ENCODE peak calls at places on chromosomes 4 and X, in four cellular contexts. C is GM12878, V is HepG2, W is K562. N is an unnamed sample.

GRCh38 chr4:106676173-106676921 is 307.8 kb upstream of the GIMD1 start:
- DNase-seq in C (no peak), V (no peak), W (no peak), N (no peak)

GRCh38 chrX:9816094-9816700 is 30.0 kb downstream of the SHROOM2 start:
- DNase-seq in C (no peak), V (no peak), W (no peak), N (no peak)

GRCh38 chr4:139920552-139920951 is 233.4 kb downstream of the MAML3 start:
- DNase-seq in C (no peak), V (no peak), W (no peak), N (no peak)

GRCh38 chr4:21680326-21680898 is 268.2 kb downstream of the KCNIP4 start:
- DNase-seq in C (no peak), V (no peak), W (no peak), N (no peak)

GRCh38 chr4:17189322-17189721 is 290.9 kb upstream of the LDB2 start:
- DNase-seq in C (no peak), V (no peak), W (no peak), N (no peak)

GRCh38 chr4:82988323-82988832 is 22.2 kb downstream of the LIN54 start:
- DNase-seq in C (no peak), V (no peak), W (no peak), N (no peak)

GRCh38 chrX:150363561-150364346 is 637 bp downstream of the MAMLD1 start:
- DNase-seq in C (no peak), V (no peak), W (no peak), N (peak; percentile 23)

GRCh38 chr4:152229782-152230289 is 306.1 kb downstream of the FBXW7 start:
- DNase-seq in C (no peak), V (no peak), W (no peak), N (peak; percentile 24)

DNA sequence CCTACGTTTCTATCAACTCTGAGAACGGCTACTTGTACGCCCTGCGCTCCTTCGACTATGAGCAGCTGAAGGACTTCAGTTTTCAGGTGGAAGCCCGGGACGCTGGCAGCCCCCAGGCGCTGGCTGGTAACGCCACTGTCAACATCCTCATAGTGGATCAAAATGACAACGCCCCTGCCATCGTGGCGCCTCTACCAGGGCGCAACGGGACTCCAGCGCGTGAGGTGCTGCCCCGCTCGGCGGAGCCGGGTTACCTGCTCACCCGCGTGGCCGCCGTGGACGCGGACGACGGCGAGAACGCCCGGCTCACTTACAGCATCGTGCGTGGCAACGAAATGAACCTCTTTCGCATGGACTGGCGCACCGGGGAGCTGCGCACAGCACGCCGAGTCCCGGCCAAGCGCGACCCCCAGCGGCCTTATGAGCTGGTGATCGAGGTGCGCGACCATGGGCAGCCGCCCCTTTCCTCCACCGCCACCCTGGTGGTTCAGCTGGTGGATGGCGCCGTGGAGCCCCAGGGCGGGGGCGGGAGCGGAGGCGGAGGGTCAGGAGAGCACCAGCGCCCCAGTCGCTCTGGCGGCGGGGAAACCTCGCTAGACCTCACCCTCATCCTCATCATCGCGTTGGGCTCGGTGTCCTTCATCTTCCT is 2.7 kb downstream of the PCDH10 start:
- DNase-seq in C (no peak), V (no peak), W (no peak), N (peak; percentile 75)
- TF ChIP-seq USF2 in C (no peak), V (no peak), W (no peak), N (no peak)

GRCh38 chr4:160375746-160376452 is 1273.0 kb downstream of the RAPGEF2 start:
- DNase-seq in C (no peak), V (no peak), W (no peak), N (no peak)
- TF ChIP-seq CBFB in C (no peak), V (no peak), W (no peak), N (no peak)

GRCh38 chrX:19814778-19815177 is 72.6 kb downstream of the SH3KBP1 start:
- DNase-seq in C (no peak), V (no peak), W (no peak), N (no peak)
- TF ChIP-seq USF2 in C (no peak), V (no peak), W (no peak), N (no peak)

GRCh38 chr4:41064953-41065352 is 149.4 kb downstream of the APBB2 start:
- DNase-seq in C (no peak), V (no peak), W (no peak), N (no peak)
- TF ChIP-seq CBFB in C (no peak), V (no peak), W (no peak), N (no peak)

DNA sequence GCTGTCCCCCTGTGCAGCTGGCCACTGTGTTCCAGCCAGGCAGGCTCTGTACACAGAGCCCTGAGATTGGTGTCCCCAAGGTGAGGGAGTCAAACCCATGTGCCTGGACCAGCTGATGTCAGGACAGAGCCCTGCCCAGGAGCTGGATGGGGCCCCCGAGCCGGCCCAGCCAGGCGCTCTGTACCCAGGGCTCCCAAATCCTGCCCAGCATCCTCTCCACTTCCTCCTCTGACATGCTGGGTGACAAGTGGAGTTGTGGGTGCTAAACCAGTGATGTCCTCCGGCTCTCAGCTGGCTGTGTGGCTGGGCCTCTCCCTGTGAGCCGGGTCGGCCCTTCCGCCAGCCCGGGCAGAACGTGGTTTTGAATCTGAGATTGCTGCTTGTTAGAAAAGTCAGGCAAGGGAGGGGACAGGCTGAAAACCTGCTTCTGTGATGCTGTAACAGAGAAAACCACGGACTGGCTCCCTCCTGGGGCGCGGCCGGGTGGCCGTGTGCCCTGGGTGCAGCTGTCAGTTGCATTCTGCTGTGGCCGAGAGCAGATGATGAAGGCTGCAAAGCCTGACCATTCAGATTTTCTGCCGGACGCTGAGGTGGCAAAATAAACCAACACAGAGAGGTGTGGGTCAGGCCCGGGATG is 7.9 kb upstream of the CPLX1 start:
- DNase-seq in C (no peak), V (no peak), W (no peak), N (no peak)
- TF ChIP-seq USF2 in C (no peak), V (no peak), W (no peak), N (no peak)

GRCh38 chrX:18491601-18492000 is 66.2 kb downstream of the CDKL5 start:
- DNase-seq in C (no peak), V (no peak), W (no peak), N (no peak)

DNA sequence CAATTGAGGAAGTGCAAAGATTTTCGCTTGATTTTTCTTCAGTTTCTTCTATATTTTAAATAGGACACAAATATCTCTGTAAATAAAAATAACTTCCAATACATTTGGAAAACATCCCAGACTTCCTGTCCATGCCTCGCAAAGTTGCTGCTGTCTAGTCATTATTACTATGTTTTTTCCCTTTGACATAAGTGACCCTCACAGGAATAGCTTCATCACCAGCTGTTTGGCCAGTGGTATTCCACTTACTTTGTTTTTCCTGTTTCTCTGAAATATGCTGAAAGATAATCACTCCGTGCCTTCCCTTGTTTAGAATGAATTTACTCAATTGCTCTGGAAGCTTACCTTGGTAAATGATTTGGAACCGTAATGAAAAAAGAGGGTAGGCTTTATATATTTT is 65.4 kb downstream of the CDKL5 start:
- DNase-seq in C (no peak), V (no peak), W (no peak), N (no peak)
- TF ChIP-seq CBFB in C (no peak), V (no peak), W (no peak), N (no peak)

GRCh38 chr4:7428261-7429068 is 6.3 kb downstream of the PSAPL1 start:
- DNase-seq in C (no peak), V (no peak), W (no peak), N (peak; percentile 41)
- TF ChIP-seq USF2 in C (no peak), V (no peak), W (no peak), N (no peak)

N was measured in WTC11.